ENCODE peak calls at places on chromosomes 16 and 17, in five cellular contexts. R is heart left ventricle; F is iris pigment epithelial cell; Z is naive thymus-derived CD8-positive, alpha-beta T cell; L is NCI-H524. M is an unnamed sample.

GRCh38 chr17:32827227-32827626 is 49.7 kb downstream of the MYO1D start:
- DNase-seq in R (no peak), F (no peak), Z (no peak), L (no peak), M (no peak)

GRCh38 chr17:38898812-38899348 is 26.5 kb upstream of the LASP1NB start:
- DNase-seq in R (peak), F (peak), Z (peak), L (no peak), M (no peak)

GRCh38 chr17:82138511-82138992 is 40.5 kb upstream of the FASN start:
- DNase-seq in R (no peak), F (no peak), Z (no peak), L (peak), M (no peak)

GRCh38 chr17:48799069-48799710 is 17.8 kb downstream of the TTLL6 start:
- DNase-seq in R (no peak), F (no peak), Z (no peak), L (no peak), M (no peak)

GRCh38 chr17:37839196-37839978 is 84.8 kb upstream of the TBC1D3K start:
- DNase-seq in R (no peak), F (no peak), Z (no peak), L (no peak), M (no peak)

GRCh38 chr16:19844945-19845641 is 39.6 kb downstream of the GPRC5B start:
- DNase-seq in R (no peak), F (peak), Z (no peak), L (peak), M (peak)

GRCh38 chr17:65936013-65936412 is 255.9 kb downstream of the CEP112 start:
- DNase-seq in R (no peak), F (peak), Z (no peak), L (no peak), M (no peak)

GRCh38 chr17:73902416-73903181 is 258.4 kb upstream of the SDK2 start:
- DNase-seq in R (no peak), F (no peak), Z (peak), L (peak), M (no peak)

GRCh38 chr17:77429985-77430752 is 289.4 kb downstream of the SEC14L1 start:
- DNase-seq in R (peak), F (peak), Z (peak), L (peak), M (peak)

GRCh38 chr16:69404275-69404805 is 18.5 kb upstream of the TERF2 start:
- DNase-seq in R (no peak), F (no peak), Z (no peak), L (no peak), M (peak)

GRCh38 chr16:73172621-73173312 is 124.8 kb upstream of the ZFHX3 start:
- DNase-seq in R (peak), F (peak), Z (no peak), L (peak), M (peak)

GRCh38 chr17:38605852-38606645 is at the start of gene SRCIN1:
- DNase-seq in R (peak), F (no peak), Z (peak), L (peak), M (peak)

GRCh38 chr16:24075929-24076716 is 180.0 kb upstream of the CACNG3 start:
- DNase-seq in R (no peak), F (no peak), Z (no peak), L (no peak), M (peak)

GRCh38 chr16:54175552-54176375 is 110.8 kb downstream of the IRX3 start:
- DNase-seq in R (no peak), F (peak), Z (no peak), L (no peak), M (peak)

GRCh38 chr16:28498666-28499065 is 4.2 kb downstream of the APOBR start:
- DNase-seq in R (no peak), F (no peak), Z (no peak), L (no peak), M (no peak)

GRCh38 chr16:71811261-71811803 is 2.7 kb upstream of the AP1G1 start:
- DNase-seq in R (no peak), F (peak), Z (peak), L (no peak), M (peak)

GRCh38 chr17:32746698-32747097 is 130.2 kb downstream of the MYO1D start:
- DNase-seq in R (no peak), F (peak), Z (no peak), L (no peak), M (no peak)

GRCh38 chr16:46691720-46692119 is 2.3 kb downstream of the ORC6 start:
- DNase-seq in R (no peak), F (peak), Z (no peak), L (no peak), M (peak)

GRCh38 chr16:66521951-66522771 is 27.8 kb downstream of the TK2 start:
- DNase-seq in R (peak), F (peak), Z (peak), L (no peak), M (peak)

GRCh38 chr17:45261577-45262515 is at the start of gene SPATA32:
- DNase-seq in R (peak), F (peak), Z (peak), L (no peak), M (peak)

GRCh38 chr17:32852811-32853210 is 24.1 kb downstream of the MYO1D start:
- DNase-seq in R (no peak), F (no peak), Z (no peak), L (no peak), M (no peak)

GRCh38 chr16:66706506-66706880 is 9.9 kb upstream of the CMTM4 start:
- DNase-seq in R (no peak), F (no peak), Z (no peak), L (no peak), M (no peak)

GRCh38 chr16:58077796-58078195 is 51.4 kb downstream of the CFAP20 start:
- DNase-seq in R (no peak), F (no peak), Z (no peak), L (no peak), M (no peak)

GRCh38 chr16:85612191-85612800 is 826 bp upstream of the GSE1 start:
- DNase-seq in R (peak), F (peak), Z (peak), L (peak), M (peak)

GRCh38 chr16:590875-591200 is 972 bp downstream of the RAB40C start:
- DNase-seq in R (no peak), F (no peak), Z (no peak), L (no peak), M (no peak)

GRCh38 chr17:66892286-66892685 is 57.4 kb downstream of the CACNG5 start:
- DNase-seq in R (no peak), F (peak), Z (no peak), L (no peak), M (peak)

GRCh38 chr16:84062734-84063640 is 20.4 kb upstream of the SLC38A8 start:
- DNase-seq in R (peak), F (peak), Z (peak), L (peak), M (peak)

GRCh38 chr16:53865492-53865863 is 161.5 kb downstream of the FTO start:
- DNase-seq in R (no peak), F (peak), Z (no peak), L (no peak), M (peak)

GRCh38 chr17:43701318-43701743 is 39.6 kb upstream of the MEOX1 start:
- DNase-seq in R (no peak), F (peak), Z (no peak), L (no peak), M (peak)

GRCh38 chr16:88856122-88856827 is 472 bp downstream of the GALNS start:
- DNase-seq in R (no peak), F (no peak), Z (peak), L (no peak), M (no peak)

GRCh38 chr16:6247771-6248170 is 1084.9 kb upstream of the RBFOX1 start:
- DNase-seq in R (no peak), F (no peak), Z (no peak), L (no peak), M (no peak)

GRCh38 chr17:8806206-8807069 is 7.3 kb upstream of the MFSD6L start:
- DNase-seq in R (no peak), F (no peak), Z (no peak), L (no peak), M (no peak)

GRCh38 chr17:50721194-50722010 is 2.0 kb downstream of the LUC7L3 start:
- DNase-seq in R (no peak), F (no peak), Z (peak), L (peak), M (no peak)

M was measured in astrocyte of the hippocampus.